ENCODE peak calls at places on chromosomes 3 and 15, in four cellular contexts. One of them, this sample, is unnamed.

GRCh38 chr3:160704006-160704405 is 27.0 kb downstream of the ARL14 start:
- DNase-seq in spleen: no peak
- DNase-seq in Peyer's patch: no peak
- DNase-seq in uterus: no peak
- DNase-seq in this sample: no peak

GRCh38 chr3:145903472-145904013 is 257.4 kb downstream of the PLOD2 start:
- DNase-seq in uterus: no peak
- DNase-seq in spleen: no peak
- DNase-seq in Peyer's patch: no peak
- DNase-seq in this sample: no peak

GRCh38 chr3:77150028-77150427 is 110.1 kb downstream of the ROBO2 start:
- DNase-seq in spleen: no peak
- DNase-seq in Peyer's patch: no peak
- DNase-seq in uterus: no peak
- DNase-seq in this sample: no peak

GRCh38 chr3:156509209-156510174 is 45.4 kb downstream of the SSR3 start:
- DNase-seq in spleen: no peak
- DNase-seq in Peyer's patch: no peak
- DNase-seq in uterus: no peak
- DNase-seq in this sample: no peak

GRCh38 chr15:28164876-28165275 is 65.8 kb upstream of the OCA2 start:
- DNase-seq in Peyer's patch: no peak
- DNase-seq in uterus: no peak
- DNase-seq in spleen: no peak
- DNase-seq in this sample: no peak

GRCh38 chr15:54840999-54841398 is 355.7 kb downstream of the RSL24D1 start:
- DNase-seq in Peyer's patch: no peak
- DNase-seq in uterus: no peak
- DNase-seq in spleen: no peak
- DNase-seq in this sample: no peak

GRCh38 chr3:153372326-153372725 is 210.3 kb downstream of the RAP2B start:
- DNase-seq in uterus: no peak
- DNase-seq in Peyer's patch: no peak
- DNase-seq in spleen: no peak
- DNase-seq in this sample: no peak

GRCh38 chr3:58073315-58074125 is 65.3 kb downstream of the FLNB start:
- DNase-seq in uterus: no peak
- DNase-seq in Peyer's patch: no peak
- DNase-seq in spleen: no peak
- DNase-seq in this sample: no peak

GRCh38 chr3:79872483-79872882 is 104.7 kb upstream of the ROBO1 start:
- DNase-seq in Peyer's patch: no peak
- DNase-seq in spleen: no peak
- DNase-seq in uterus: no peak
- DNase-seq in this sample: no peak

GRCh38 chr3:180282386-180282785 is 245.6 kb upstream of the PEX5L start:
- DNase-seq in spleen: no peak
- DNase-seq in Peyer's patch: no peak
- DNase-seq in uterus: no peak
- DNase-seq in this sample: no peak

GRCh38 chr3:17140670-17141505 is 256.1 kb downstream of the PLCL2 start:
- DNase-seq in Peyer's patch: no peak
- DNase-seq in uterus: no peak
- DNase-seq in spleen: no peak
- DNase-seq in this sample: no peak

GRCh38 chr3:197953881-197954280 is 3.9 kb downstream of the RPL35A start:
- DNase-seq in uterus: no peak
- DNase-seq in Peyer's patch: no peak
- DNase-seq in spleen: no peak
- DNase-seq in this sample: no peak

GRCh38 chr3:27224197-27224596 is 145.0 kb downstream of the NEK10 start:
- DNase-seq in spleen: no peak
- DNase-seq in Peyer's patch: no peak
- DNase-seq in uterus: no peak
- DNase-seq in this sample: no peak

GRCh38 chr3:186815490-186815889 is 9.2 kb upstream of the RFC4 start:
- DNase-seq in Peyer's patch: no peak
- DNase-seq in uterus: no peak
- DNase-seq in spleen: no peak
- DNase-seq in this sample: no peak

GRCh38 chr3:127409421-127410136 is 121.7 kb upstream of the PRR20G start:
- DNase-seq in uterus: no peak
- DNase-seq in Peyer's patch: no peak
- DNase-seq in spleen: peak; percentile 64
- DNase-seq in this sample: no peak

GRCh38 chr15:59545573-59545972 is 66.0 kb upstream of the GCNT3 start:
- DNase-seq in uterus: no peak
- DNase-seq in spleen: no peak
- DNase-seq in Peyer's patch: no peak
- DNase-seq in this sample: no peak

GRCh38 chr15:100667405-100668320 is 65.3 kb downstream of the ASB7 start:
- DNase-seq in spleen: no peak
- DNase-seq in uterus: peak; percentile 55
- DNase-seq in Peyer's patch: no peak
- DNase-seq in this sample: no peak

GRCh38 chr3:4498446-4498845 is 5.3 kb downstream of the ITPR1 start:
- DNase-seq in Peyer's patch: no peak
- DNase-seq in uterus: no peak
- DNase-seq in spleen: no peak
- DNase-seq in this sample: no peak

GRCh38 chr3:174957581-174958001 is 98.5 kb downstream of the NAALADL2 start:
- DNase-seq in spleen: no peak
- DNase-seq in Peyer's patch: no peak
- DNase-seq in uterus: no peak
- DNase-seq in this sample: no peak

GRCh38 chr3:169241928-169242751 is 421.4 kb downstream of the MECOM start:
- DNase-seq in Peyer's patch: no peak
- DNase-seq in uterus: no peak
- DNase-seq in spleen: no peak
- DNase-seq in this sample: peak; percentile 70

GRCh38 chr3:186467969-186468368 is 76.2 kb downstream of the CRYGS start:
- DNase-seq in spleen: no peak
- DNase-seq in Peyer's patch: no peak
- DNase-seq in uterus: no peak
- DNase-seq in this sample: no peak

GRCh38 chr3:65925254-65925954 is 113.3 kb downstream of the MAGI1 start:
- DNase-seq in spleen: no peak
- DNase-seq in Peyer's patch: no peak
- DNase-seq in uterus: no peak
- DNase-seq in this sample: no peak

GRCh38 chr3:35409991-35410390 is 229.3 kb upstream of the ARPP21 start:
- DNase-seq in spleen: no peak
- DNase-seq in Peyer's patch: no peak
- DNase-seq in uterus: no peak
- DNase-seq in this sample: no peak

GRCh38 chr15:75211436-75212199 is 9.9 kb downstream of the C15orf39 start:
- DNase-seq in Peyer's patch: no peak
- DNase-seq in spleen: no peak
- DNase-seq in uterus: no peak
- DNase-seq in this sample: no peak

GRCh38 chr3:174035317-174035886 is 637.9 kb downstream of the NLGN1 start:
- DNase-seq in uterus: no peak
- DNase-seq in Peyer's patch: no peak
- DNase-seq in spleen: no peak
- DNase-seq in this sample: no peak

GRCh38 chr3:78221796-78222195 is 1181.9 kb downstream of the ROBO2 start:
- DNase-seq in uterus: no peak
- DNase-seq in Peyer's patch: no peak
- DNase-seq in spleen: no peak
- DNase-seq in this sample: no peak

GRCh38 chr3:159803444-159803843 is 185.2 kb upstream of the IL12A start:
- DNase-seq in Peyer's patch: no peak
- DNase-seq in uterus: no peak
- DNase-seq in spleen: no peak
- DNase-seq in this sample: no peak

GRCh38 chr15:20345401-20345958 is 196.1 kb downstream of the GOLGA6L6 start:
- DNase-seq in spleen: peak; percentile 80
- DNase-seq in uterus: no peak
- DNase-seq in Peyer's patch: peak; percentile 15
- DNase-seq in this sample: peak; percentile 71

GRCh38 chr3:189685854-189686253 is 54.7 kb downstream of the TP63 start:
- DNase-seq in spleen: no peak
- DNase-seq in Peyer's patch: no peak
- DNase-seq in uterus: no peak
- DNase-seq in this sample: no peak

GRCh38 chr15:39797407-39797806 is 14.8 kb upstream of the FSIP1 start:
- DNase-seq in uterus: no peak
- DNase-seq in spleen: no peak
- DNase-seq in Peyer's patch: no peak
- DNase-seq in this sample: no peak

GRCh38 chr15:59160880-59161593 is 45.6 kb upstream of the LDHAL6B start:
- DNase-seq in spleen: no peak
- DNase-seq in uterus: no peak
- DNase-seq in Peyer's patch: no peak
- DNase-seq in this sample: no peak

GRCh38 chr3:190458040-190458439 is 8.3 kb upstream of the TMEM207 start:
- DNase-seq in Peyer's patch: no peak
- DNase-seq in uterus: no peak
- DNase-seq in spleen: no peak
- DNase-seq in this sample: no peak

GRCh38 chr3:13025090-13025489 is 48.1 kb downstream of the IQSEC1 start:
- DNase-seq in spleen: peak; percentile 63
- DNase-seq in Peyer's patch: no peak
- DNase-seq in uterus: no peak
- DNase-seq in this sample: peak; percentile 72

GRCh38 chr3:55477306-55478010 is 9.6 kb downstream of the WNT5A start:
- DNase-seq in Peyer's patch: no peak
- DNase-seq in uterus: no peak
- DNase-seq in spleen: no peak
- DNase-seq in this sample: no peak

GRCh38 chr3:58952128-58952917 is 97.5 kb downstream of the CFAP20DC start:
- DNase-seq in Peyer's patch: no peak
- DNase-seq in spleen: no peak
- DNase-seq in uterus: no peak
- DNase-seq in this sample: no peak

GRCh38 chr3:113136071-113136470 is 75.3 kb upstream of the BOC start:
- DNase-seq in spleen: no peak
- DNase-seq in uterus: no peak
- DNase-seq in Peyer's patch: no peak
- DNase-seq in this sample: no peak

GRCh38 chr3:131047582-131047981 is 20.9 kb downstream of the NEK11 start:
- DNase-seq in spleen: no peak
- DNase-seq in uterus: no peak
- DNase-seq in Peyer's patch: no peak
- DNase-seq in this sample: no peak

GRCh38 chr15:88900309-88900981 is 5.1 kb upstream of the HAPLN3 start:
- DNase-seq in spleen: no peak
- DNase-seq in uterus: no peak
- DNase-seq in Peyer's patch: no peak
- DNase-seq in this sample: no peak

GRCh38 chr3:105904683-105905320 is 36.0 kb upstream of the CBLB start:
- DNase-seq in spleen: no peak
- DNase-seq in uterus: no peak
- DNase-seq in Peyer's patch: no peak
- DNase-seq in this sample: no peak

GRCh38 chr3:105906345-105906744 is 37.5 kb upstream of the CBLB start:
- DNase-seq in uterus: no peak
- DNase-seq in Peyer's patch: no peak
- DNase-seq in spleen: no peak
- DNase-seq in this sample: no peak

GRCh38 chr3:105906834-105907233 is 38.0 kb upstream of the CBLB start:
- DNase-seq in spleen: no peak
- DNase-seq in uterus: peak; percentile 65
- DNase-seq in Peyer's patch: no peak
- DNase-seq in this sample: no peak

GRCh38 chr3:105905328-105905727 is 36.5 kb upstream of the CBLB start:
- DNase-seq in Peyer's patch: no peak
- DNase-seq in uterus: no peak
- DNase-seq in spleen: no peak
- DNase-seq in this sample: no peak

DNA sequence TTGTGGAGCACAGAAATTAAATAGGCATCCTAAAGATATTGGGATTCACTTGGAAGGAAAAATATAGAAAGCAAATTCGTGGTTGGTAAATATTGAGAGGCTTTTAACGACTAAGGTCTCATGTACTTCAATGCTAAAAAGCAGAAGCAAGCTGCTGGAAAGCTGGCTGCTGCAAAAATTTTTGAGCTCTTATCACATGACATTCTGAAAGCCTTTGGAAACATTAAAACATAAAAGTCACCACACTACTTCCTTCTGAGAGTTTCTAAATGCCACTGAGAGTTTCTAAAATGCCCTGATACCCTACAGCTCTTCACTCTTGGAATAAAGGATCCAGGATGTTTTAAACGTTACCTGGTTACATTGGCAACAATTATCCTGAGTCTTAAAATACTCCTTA is 39.0 kb upstream of the CBLB start:
- DNase-seq in Peyer's patch: no peak
- DNase-seq in uterus: no peak
- DNase-seq in spleen: no peak
- DNase-seq in this sample: no peak
- H3K4me1 ChIP-seq in Peyer's patch: no peaks in the 10 kb centered on the region
- H3K4me1 ChIP-seq in uterus: no peaks in the 10 kb centered on the region
- H3K4me1 ChIP-seq in spleen: no peaks in the 10 kb centered on the region
- H3K4me1 ChIP-seq in this sample: peaks cover 9% of the 10 kb centered on the region

GRCh38 chr15:33535135-33535534 is 224.4 kb downstream of the RYR3 start:
- DNase-seq in uterus: peak; percentile 36
- DNase-seq in spleen: no peak
- DNase-seq in Peyer's patch: no peak
- DNase-seq in this sample: no peak
- H3K27me3 ChIP-seq in uterus: no peaks in the 10 kb centered on the region
- H3K27me3 ChIP-seq in spleen: no peaks in the 10 kb centered on the region
- H3K27me3 ChIP-seq in Peyer's patch: no peaks in the 10 kb centered on the region
- H3K27me3 ChIP-seq in this sample: no peaks in the 10 kb centered on the region

DNA sequence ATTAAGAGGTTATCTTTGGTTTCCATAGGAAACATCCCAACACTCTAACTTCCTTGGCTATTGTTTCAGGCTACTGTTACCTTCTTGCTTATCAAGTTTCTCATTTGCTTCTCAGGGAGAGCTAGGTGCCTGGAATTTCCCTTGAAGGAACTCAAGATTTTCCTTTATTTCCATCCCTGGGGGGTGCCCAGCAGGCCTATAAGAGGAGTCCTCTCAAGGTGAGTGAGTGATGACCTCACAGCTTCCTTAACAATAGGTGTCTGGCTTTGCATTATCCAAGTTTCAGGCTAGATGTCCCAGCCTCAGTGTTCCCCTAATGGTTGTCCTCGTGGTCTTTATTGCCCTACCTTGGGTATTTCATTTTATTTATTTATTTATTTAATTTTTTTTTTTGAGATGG is 12.1 kb upstream of the CTSH start:
- DNase-seq in Peyer's patch: no peak
- DNase-seq in spleen: no peak
- DNase-seq in uterus: no peak
- DNase-seq in this sample: no peak
- H3K4me3 ChIP-seq in Peyer's patch: no peak overlapping the region
- H3K4me3 ChIP-seq in spleen: no peak overlapping the region
- H3K4me3 ChIP-seq in uterus: no peak overlapping the region
- H3K4me3 ChIP-seq in this sample: no peak overlapping the region

GRCh38 chr3:64216706-64217105 is 8.6 kb downstream of the PRICKLE2 start:
- DNase-seq in spleen: no peak
- DNase-seq in Peyer's patch: no peak
- DNase-seq in uterus: peak; percentile 45
- DNase-seq in this sample: no peak
- H3K4me1 ChIP-seq in spleen: no peaks in the 10 kb centered on the region
- H3K4me1 ChIP-seq in Peyer's patch: no peaks in the 10 kb centered on the region
- H3K4me1 ChIP-seq in uterus: peaks cover 18% of the 10 kb centered on the region
- H3K4me1 ChIP-seq in this sample: peaks cover 46% of the 10 kb centered on the region